ENCODE peak calls at places on chromosome 14, in five cellular contexts. L is bronchial epithelial cell, F is uterus, U is heart right ventricle, H is GM23248. Z is an unnamed sample.

GRCh38 chr14:78985668-78986073 is 815.5 kb downstream of the NRXN3 start:
- DNase-seq in L (no peak), H (peak; percentile 31), U (no peak), F (no peak), Z (no peak)

GRCh38 chr14:84806627-84807026 is 723.3 kb upstream of the FLRT2 start:
- DNase-seq in F (no peak), H (no peak), U (no peak), L (peak; percentile 72), Z (no peak)

GRCh38 chr14:88837495-88837894 is 13.0 kb downstream of the TTC8 start:
- DNase-seq in U (no peak), H (no peak), L (no peak), F (no peak), Z (no peak)

GRCh38 chr14:34063470-34064164 is 112.7 kb upstream of the EGLN3 start:
- DNase-seq in H (peak; percentile 32), L (peak; percentile 80), U (no peak), F (no peak), Z (no peak)

GRCh38 chr14:71245659-71246361 is 338.6 kb downstream of the PCNX1 start:
- DNase-seq in F (no peak), L (no peak), H (no peak), U (no peak), Z (no peak)

GRCh38 chr14:104470588-104470987 is 109.0 kb upstream of the C14orf180 start:
- DNase-seq in U (no peak), H (no peak), L (no peak), F (no peak), Z (no peak)

GRCh38 chr14:21978184-21978998 is 304.8 kb upstream of the OR4E1 start:
- DNase-seq in F (no peak), U (no peak), L (peak; percentile 39), H (peak; percentile 33), Z (no peak)

GRCh38 chr14:88013750-88014349 is 8.9 kb downstream of the GPR65 start:
- DNase-seq in U (peak; percentile 69), H (peak; percentile 82), L (peak; percentile 52), F (peak; percentile 47), Z (peak; percentile 16)

GRCh38 chr14:100077441-100077840 is 12.2 kb downstream of the EVL start:
- DNase-seq in L (no peak), H (no peak), F (no peak), U (no peak), Z (no peak)

GRCh38 chr14:36522347-36522971 is 2.4 kb upstream of the NKX2-1 start:
- DNase-seq in U (no peak), H (no peak), L (no peak), F (no peak), Z (no peak)
- H3K27me3 ChIP-seq in U (peaks cover 100% of the 10 kb centered on the region), H (peaks cover 91% of the 10 kb centered on the region), L (peaks cover 42% of the 10 kb centered on the region), F (peaks cover 66% of the 10 kb centered on the region), Z (peaks cover 10% of the 10 kb centered on the region)

GRCh38 chr14:73759183-73759713 is 45.1 kb upstream of the PNMA1 start:
- DNase-seq in U (peak; percentile 87), H (peak; percentile 82), L (no peak), F (peak; percentile 71), Z (peak; percentile 62)

GRCh38 chr14:73761621-73762355 is 47.6 kb upstream of the PNMA1 start:
- DNase-seq in F (no peak), U (no peak), L (no peak), H (peak; percentile 34), Z (no peak)

GRCh38 chr14:73759714-73760597 is 45.8 kb upstream of the PNMA1 start:
- DNase-seq in F (peak; percentile 96), L (peak; percentile 97), U (peak; percentile 95), H (peak; percentile 100), Z (peak; percentile 95)

GRCh38 chr14:73762375-73762822 is 48.2 kb upstream of the PNMA1 start:
- DNase-seq in H (no peak), L (no peak), F (no peak), U (no peak), Z (no peak)

DNA sequence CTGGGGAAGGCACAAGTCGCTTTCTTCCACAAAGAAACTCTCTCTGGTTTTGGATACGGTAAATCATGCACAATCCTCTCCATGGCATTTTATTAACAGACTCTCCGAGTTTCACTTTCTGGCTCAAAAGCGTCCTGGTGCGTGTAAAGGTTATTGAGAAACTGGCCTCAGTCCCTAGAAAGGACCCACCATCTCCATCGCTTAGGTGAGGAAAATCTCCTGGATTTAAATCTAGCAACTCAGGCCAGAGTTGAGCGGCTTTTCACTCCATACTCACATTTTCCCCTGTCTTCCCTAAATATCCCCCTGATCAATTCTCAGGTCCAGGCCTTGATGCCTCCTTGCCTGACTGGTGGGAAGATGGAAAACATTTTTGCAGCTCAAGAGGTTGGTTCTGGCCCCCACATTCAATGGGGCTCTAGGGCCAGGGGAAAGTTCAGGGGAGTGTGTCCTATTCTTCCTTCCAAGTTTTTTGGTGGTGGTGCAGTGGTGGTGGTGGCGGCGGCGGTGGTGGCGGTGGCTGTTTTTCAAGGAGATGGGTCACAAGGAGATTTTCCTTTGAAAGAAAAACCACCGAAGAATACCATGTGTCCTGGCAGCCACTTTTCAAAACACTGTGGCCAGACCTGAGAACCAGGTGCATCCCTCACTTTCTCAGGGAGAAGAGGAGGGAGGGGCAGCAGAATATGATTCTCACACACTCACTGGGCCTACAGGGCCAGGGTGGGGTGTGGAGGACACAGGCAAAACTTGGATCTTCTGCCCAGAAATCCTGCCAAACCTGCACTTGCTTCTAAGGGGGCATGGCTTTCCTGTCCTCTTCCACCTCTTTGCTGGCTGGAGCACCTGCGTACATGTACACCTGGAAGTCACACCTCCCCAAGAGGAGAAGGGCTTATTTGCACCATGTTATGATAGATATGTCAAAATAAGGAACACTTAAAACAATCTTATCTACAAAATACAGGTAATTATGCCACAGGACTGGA is 46.7 kb upstream of the PNMA1 start:
- DNase-seq in L (no peak), U (no peak), F (no peak), H (no peak), Z (no peak)
- H3K4me3 ChIP-seq in L (peak overlapping the region; percentile 21), U (peak overlapping the region; percentile 75), F (peak overlapping the region; percentile 66), H (peak overlapping the region; percentile 80), Z (peak overlapping the region; percentile 58)

DNA sequence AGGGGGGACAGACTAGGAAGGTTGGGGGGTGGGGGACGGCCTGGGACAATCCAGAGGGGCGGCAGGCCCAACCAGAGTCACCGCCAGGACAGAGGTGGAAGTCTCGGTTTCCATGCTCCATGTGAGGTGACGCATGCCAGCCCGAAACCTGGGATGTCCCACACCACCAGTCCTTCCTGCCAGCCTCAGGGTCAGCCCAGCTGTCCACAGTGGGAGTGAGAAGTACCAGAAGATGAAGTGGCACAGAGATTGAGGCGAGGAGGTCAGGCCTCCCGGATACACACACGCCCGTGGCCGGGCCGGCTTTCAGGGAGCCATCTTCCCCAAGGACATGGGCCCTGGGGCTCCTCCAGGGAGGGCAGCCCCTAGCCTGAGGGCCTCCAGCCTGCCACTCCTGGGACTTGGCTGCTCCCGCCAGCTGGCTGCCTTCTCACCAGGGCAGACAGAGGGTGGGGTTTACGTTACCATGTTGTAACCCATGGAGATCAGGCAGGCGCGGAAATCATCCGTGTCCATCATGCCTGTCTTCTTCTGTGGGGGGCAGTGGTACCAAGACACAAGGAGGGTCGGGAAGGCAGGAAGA is 85.2 kb upstream of the ZFP36L1 start:
- DNase-seq in H (no peak), L (no peak), F (no peak), U (no peak), Z (no peak)
- H3K36me3 ChIP-seq in H (peaks cover 92% of the 10 kb centered on the region), L (peaks cover 69% of the 10 kb centered on the region), F (no peaks in the 10 kb centered on the region), U (peaks cover 100% of the 10 kb centered on the region), Z (peaks cover 58% of the 10 kb centered on the region)

GRCh38 chr14:54566152-54566409 is 847 bp upstream of the SAMD4A start:
- DNase-seq in U (no peak), H (no peak), F (no peak), L (no peak), Z (no peak)

GRCh38 chr14:54567634-54568561 is 970 bp downstream of the SAMD4A start:
- DNase-seq in L (peak; percentile 28), U (peak; percentile 40), H (peak; percentile 72), F (peak; percentile 55), Z (peak; percentile 45)

GRCh38 chr14:54565236-54566151 is 1.4 kb upstream of the SAMD4A start:
- DNase-seq in U (peak; percentile 96), F (peak; percentile 98), L (peak; percentile 66), H (peak; percentile 96), Z (peak; percentile 87)

GRCh38 chr14:54567224-54567633 is 301 bp downstream of the SAMD4A start:
- DNase-seq in F (peak; percentile 51), U (peak; percentile 29), L (no peak), H (no peak), Z (peak; percentile 35)

GRCh38 chr14:54566410-54567223 is at the start of gene SAMD4A:
- DNase-seq in L (peak; percentile 60), U (peak; percentile 82), F (peak; percentile 84), H (peak; percentile 89), Z (peak; percentile 81)
- H3K27me3 ChIP-seq in L (no peaks in the 10 kb centered on the region), U (no peaks in the 10 kb centered on the region), F (no peaks in the 10 kb centered on the region), H (no peaks in the 10 kb centered on the region), Z (no peaks in the 10 kb centered on the region)

DNA sequence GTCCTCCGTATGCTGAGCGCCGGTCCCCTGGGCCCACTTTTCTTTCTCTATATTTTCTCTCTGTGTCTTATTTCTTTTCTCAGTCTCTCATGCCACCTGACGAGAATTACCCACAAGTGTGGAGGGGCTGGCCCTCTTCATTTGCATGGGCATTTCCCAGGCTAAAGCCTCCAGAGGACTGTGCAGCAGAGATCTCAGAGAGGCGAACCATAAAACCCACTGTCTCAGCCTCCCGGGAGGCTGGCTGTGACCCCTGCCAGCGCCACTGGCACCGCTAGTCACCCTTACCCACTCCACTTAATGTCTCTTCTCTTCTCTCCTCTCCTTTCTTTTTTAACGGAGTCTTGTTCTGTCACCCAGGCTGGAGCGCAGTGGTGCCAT is 7.1 kb upstream of the SERPINA9 start:
- DNase-seq in L (no peak), H (no peak), F (no peak), U (no peak), Z (no peak)
- H3K4me3 ChIP-seq in L (no peak overlapping the region), H (no peak overlapping the region), F (no peak overlapping the region), U (no peak overlapping the region), Z (no peak overlapping the region)

GRCh38 chr14:90293766-90294471 is 37.6 kb downstream of the PSMC1 start:
- DNase-seq in U (no peak), F (no peak), L (no peak), H (no peak), Z (no peak)

GRCh38 chr14:90290612-90291011 is 34.3 kb downstream of the PSMC1 start:
- DNase-seq in L (no peak), F (no peak), U (no peak), H (no peak), Z (no peak)

GRCh38 chr14:90294872-90295271 is 36.9 kb downstream of the NRDE2 start:
- DNase-seq in L (no peak), U (no peak), H (no peak), F (no peak), Z (no peak)

GRCh38 chr14:90288646-90289355 is 32.4 kb downstream of the PSMC1 start:
- DNase-seq in L (no peak), H (no peak), U (peak; percentile 58), F (no peak), Z (no peak)

GRCh38 chr14:90291699-90292098 is 35.3 kb downstream of the PSMC1 start:
- DNase-seq in U (no peak), L (no peak), F (no peak), H (peak; percentile 44), Z (no peak)
- H3K36me3 ChIP-seq in U (peaks cover 95% of the 10 kb centered on the region), L (peaks cover 18% of the 10 kb centered on the region), F (no peaks in the 10 kb centered on the region), H (peaks cover 21% of the 10 kb centered on the region), Z (peaks cover 13% of the 10 kb centered on the region)

GRCh38 chr14:56126514-56126913 is 8.3 kb downstream of the PELI2 start:
- DNase-seq in H (no peak), F (no peak), L (no peak), U (no peak), Z (no peak)

GRCh38 chr14:56125772-56126411 is 7.7 kb downstream of the PELI2 start:
- DNase-seq in U (no peak), L (no peak), H (no peak), F (no peak), Z (no peak)

GRCh38 chr14:56129092-56129491 is 10.9 kb downstream of the PELI2 start:
- DNase-seq in F (no peak), U (no peak), H (no peak), L (no peak), Z (no peak)

GRCh38 chr14:56129941-56130340 is 11.7 kb downstream of the PELI2 start:
- DNase-seq in H (peak; percentile 22), L (no peak), U (peak; percentile 28), F (no peak), Z (no peak)

GRCh38 chr14:56127156-56127555 is 8.9 kb downstream of the PELI2 start:
- DNase-seq in L (no peak), H (no peak), F (no peak), U (no peak), Z (no peak)
- H3K27me3 ChIP-seq in L (peaks cover 20% of the 10 kb centered on the region), H (no peaks in the 10 kb centered on the region), F (no peaks in the 10 kb centered on the region), U (no peaks in the 10 kb centered on the region), Z (no peaks in the 10 kb centered on the region)